ENCODE peak calls at places on chromosomes 6 and 20, in ten cellular contexts. H is neural progenitor cell; K is PC-9; L is adrenal gland; F is heart right ventricle; X is pancreas; Q is CD8-positive, alpha-beta memory T cell; E is AG04450; Z is fibroblast of lung; I is Panc1. B is an unnamed sample. For H3K9me3, the result is how much of the 10 kb centered on the place peaks cover.

GRCh38 chr20:54407446-54407845 is 67.9 kb upstream of the DOK5 start:
- DNase-seq in H (no peak), K (no peak), L (no peak), F (no peak), X (no peak), Q (no peak), E (no peak), Z (no peak), I (no peak), B (no peak)

GRCh38 chr20:62631336-62632317 is 10.7 kb upstream of the SLCO4A1 start:
- DNase-seq in H (no peak), K (no peak), L (no peak), F (no peak), X (no peak), Q (no peak), E (no peak), Z (no peak), I (no peak), B (no peak)

GRCh38 chr20:33233129-33233774 is 2.5 kb upstream of the BPIFA1 start:
- DNase-seq in H (peak), K (no peak), L (no peak), F (no peak), X (no peak), Q (no peak), E (no peak), Z (no peak), I (no peak), B (no peak)

GRCh38 chr6:128238248-128238647 is 282.2 kb downstream of the PTPRK start:
- DNase-seq in H (no peak), K (no peak), L (no peak), F (no peak), X (no peak), Q (no peak), E (no peak), Z (no peak), I (no peak), B (no peak)

GRCh38 chr6:100664274-100665040 is 199.7 kb upstream of the SIM1 start:
- DNase-seq in H (peak), K (no peak), L (no peak), F (no peak), X (no peak), Q (no peak), E (peak), Z (peak), I (no peak), B (peak)

GRCh38 chr20:63370623-63371176 is 9.6 kb upstream of the CHRNA4 start:
- DNase-seq in H (no peak), K (no peak), L (no peak), F (peak), X (no peak), Q (no peak), E (no peak), Z (no peak), I (no peak), B (no peak)

GRCh38 chr6:22062807-22063408 is 233.9 kb downstream of the PRL start:
- DNase-seq in H (no peak), K (no peak), L (no peak), F (no peak), X (no peak), Q (no peak), E (no peak), Z (no peak), I (no peak), B (no peak)

GRCh38 chr6:46367365-46367764 is 123.9 kb downstream of the RCAN2 start:
- DNase-seq in H (no peak), K (no peak), L (no peak), F (no peak), X (no peak), Q (no peak), E (no peak), Z (no peak), I (no peak), B (no peak)

GRCh38 chr20:6388666-6389197 is 265.9 kb upstream of the FERMT1 start:
- DNase-seq in H (no peak), K (no peak), L (no peak), F (no peak), X (no peak), Q (no peak), E (no peak), Z (no peak), I (no peak), B (no peak)

GRCh38 chr6:151765444-151765886 is 42.0 kb upstream of the ESR1 start:
- DNase-seq in H (peak), K (peak), L (peak), F (peak), X (no peak), Q (peak), E (peak), Z (peak), I (peak), B (peak)

GRCh38 chr6:42434237-42434636 is 17.5 kb downstream of the TRERF1 start:
- DNase-seq in H (no peak), K (no peak), L (no peak), F (no peak), X (no peak), Q (no peak), E (no peak), Z (no peak), I (no peak), B (no peak)

GRCh38 chr6:72386324-72386723 is 235.5 kb upstream of the KCNQ5 start:
- DNase-seq in H (no peak), K (no peak), L (no peak), F (no peak), X (no peak), Q (no peak), E (no peak), Z (peak), I (no peak), B (no peak)

GRCh38 chr6:122495612-122496011 is 24.0 kb upstream of the SERINC1 start:
- DNase-seq in H (no peak), K (no peak), L (no peak), F (no peak), X (no peak), Q (no peak), E (no peak), Z (no peak), I (no peak), B (no peak)

GRCh38 chr6:136962661-136963060 is 40.6 kb downstream of the SLC35D3 start:
- DNase-seq in H (peak), K (peak), L (no peak), F (peak), X (no peak), Q (no peak), E (no peak), Z (no peak), I (no peak), B (no peak)

GRCh38 chr6:33782561-33782960 is 6.4 kb downstream of the LEMD2 start:
- DNase-seq in H (no peak), K (no peak), L (no peak), F (no peak), X (no peak), Q (no peak), E (no peak), Z (no peak), I (no peak), B (no peak)

GRCh38 chr6:127266178-127266891 is at the start of gene RNF146:
- DNase-seq in H (peak), K (peak), L (peak), F (peak), X (peak), Q (peak), E (peak), Z (peak), I (peak), B (peak)

GRCh38 chr20:63697868-63698545 is 1.6 kb downstream of the TNFRSF6B start:
- DNase-seq in H (no peak), K (no peak), L (no peak), F (no peak), X (peak), Q (no peak), E (no peak), Z (no peak), I (no peak), B (no peak)

GRCh38 chr6:45808041-45808440 is 207.6 kb downstream of the CLIC5 start:
- DNase-seq in H (no peak), K (no peak), L (no peak), F (no peak), X (no peak), Q (no peak), E (no peak), Z (no peak), I (no peak), B (no peak)

DNA sequence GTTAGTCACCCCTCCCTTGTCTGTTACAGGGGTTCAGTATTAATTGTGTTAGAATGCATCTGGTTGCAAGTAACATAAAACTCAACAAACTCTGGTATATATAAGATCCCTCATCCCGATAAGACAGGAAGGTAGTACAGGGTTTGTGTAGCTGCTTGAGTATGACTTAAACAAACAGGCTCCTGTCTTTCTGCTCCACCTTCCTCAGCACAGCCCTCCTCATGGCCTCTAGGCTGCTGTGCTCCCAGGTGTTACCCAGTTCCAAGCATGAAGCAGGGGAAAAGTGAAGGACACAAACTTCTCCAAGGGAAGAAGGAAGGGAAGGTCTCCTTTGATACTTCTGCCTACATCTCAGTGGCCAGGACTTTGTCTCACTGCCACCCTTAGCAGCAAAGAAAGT is 1.4 kb upstream of the RALGAPB start:
- DNase-seq in H (no peak), K (no peak), L (no peak), F (no peak), X (no peak), Q (no peak), E (no peak), Z (no peak), I (no peak), B (no peak)
- H3K27ac ChIP-seq in H (no peak), K (no peak), L (no peak), F (no peak), X (no peak), Q (no peak), E (no peak), Z (no peak), I (no peak), B (no peak)

GRCh38 chr6:27452496-27452897 is 20.4 kb downstream of the ZNF184 start:
- DNase-seq in H (no peak), K (no peak), L (no peak), F (no peak), X (no peak), Q (no peak), E (no peak), Z (peak), I (no peak), B (peak)
- H3K9me3 ChIP-seq in H (half or more), K (half or more), L (under half), F (half or more), X (under half), Q (half or more), E (under half), Z (under half), I (half or more), B (under half)

GRCh38 chr6:154494592-154494991 is 15.9 kb downstream of the CNKSR3 start:
- DNase-seq in H (no peak), K (no peak), L (no peak), F (no peak), X (no peak), Q (no peak), E (no peak), Z (no peak), I (no peak), B (no peak)
- H3K27ac ChIP-seq in H (no peak), K (no peak), L (no peak), F (no peak), X (no peak), Q (no peak), E (no peak), Z (no peak), I (no peak), B (no peak)

GRCh38 chr20:29873946-29874345 is 1383.5 kb upstream of the DEFB115 start:
- DNase-seq in H (peak), K (no peak), L (peak), F (no peak), X (peak), Q (no peak), E (no peak), Z (peak), I (no peak), B (no peak)
- H3K9me3 ChIP-seq in H (under half), K (under half), L (under half), F (under half), X (under half), Q (under half), E (half or more), Z (under half), I (under half), B (under half)